ENCODE peak calls at places on chromosomes 2 and 18, in nine cellular contexts. N, F, C, G, A, B, Y, R and I are unnamed samples.

GRCh38 chr2:197108758-197109157 is 182.3 kb upstream of the PGAP1 start:
- DNase-seq in N (peak; percentile 87), F (no peak), C (peak; percentile 46), G (peak; percentile 85), A (no peak), B (peak; percentile 96), Y (no peak), R (no peak), I (no peak)

GRCh38 chr2:181143790-181144300 is 163.4 kb downstream of the UBE2E3 start:
- DNase-seq in N (no peak), F (no peak), C (no peak), G (no peak), A (no peak), B (no peak), Y (no peak), R (no peak), I (no peak)

GRCh38 chr2:8684885-8685696 is 3.2 kb downstream of the ID2 start:
- DNase-seq in N (peak; percentile 66), F (no peak), C (peak; percentile 73), G (peak; percentile 78), A (peak; percentile 56), B (peak; percentile 40), Y (peak; percentile 64), R (no peak), I (peak; percentile 42)

GRCh38 chr2:43345391-43345813 is 119.0 kb upstream of the ZFP36L2 start:
- DNase-seq in N (peak; percentile 18), F (no peak), C (peak; percentile 12), G (no peak), A (peak; percentile 5), B (no peak), Y (no peak), R (no peak), I (no peak)

GRCh38 chr2:237662671-237663093 is 35.3 kb downstream of the LRRFIP1 start:
- DNase-seq in N (peak; percentile 80), F (no peak), C (peak; percentile 81), G (peak; percentile 93), A (no peak), B (peak; percentile 37), Y (peak; percentile 33), R (peak; percentile 10), I (peak; percentile 83)

GRCh38 chr18:40019797-40020392 is 1935.1 kb upstream of the PIK3C3 start:
- DNase-seq in N (no peak), F (no peak), C (no peak), G (no peak), A (no peak), B (no peak), Y (no peak), R (no peak), I (no peak)

GRCh38 chr18:46054956-46055831 is 16.9 kb downstream of the PSTPIP2 start:
- DNase-seq in N (no peak), F (no peak), C (no peak), G (no peak), A (no peak), B (no peak), Y (no peak), R (no peak), I (no peak)

GRCh38 chr2:237451582-237452469 is 35.2 kb upstream of the MLPH start:
- DNase-seq in N (no peak), F (no peak), C (no peak), G (no peak), A (no peak), B (no peak), Y (no peak), R (no peak), I (no peak)

GRCh38 chr2:149650006-149650405 is 62.4 kb upstream of the MMADHC start:
- DNase-seq in N (no peak), F (no peak), C (no peak), G (no peak), A (no peak), B (no peak), Y (no peak), R (no peak), I (no peak)

GRCh38 chr2:53964987-53965687 is 5.7 kb downstream of the PSME4 start:
- DNase-seq in N (no peak), F (no peak), C (no peak), G (no peak), A (no peak), B (no peak), Y (no peak), R (no peak), I (no peak)

GRCh38 chr2:230668184-230668938 is 44.3 kb upstream of the CAB39 start:
- DNase-seq in N (no peak), F (no peak), C (peak; percentile 16), G (no peak), A (no peak), B (no peak), Y (peak; percentile 90), R (no peak), I (no peak)

GRCh38 chr2:18623782-18624181 is 34.4 kb upstream of the NT5C1B start:
- DNase-seq in N (peak; percentile 18), F (no peak), C (no peak), G (no peak), A (no peak), B (no peak), Y (no peak), R (no peak), I (peak; percentile 54)

GRCh38 chr2:223896751-223897320 is 48.3 kb downstream of the WDFY1 start:
- DNase-seq in N (no peak), F (no peak), C (no peak), G (no peak), A (no peak), B (no peak), Y (peak; percentile 93), R (no peak), I (no peak)